ENCODE peak calls at places on chromosomes 16 and 17, in six cellular contexts. W, P, J, X, F and H are unnamed samples. For H3K4me1, the result is how much of the 10 kb centered on the place peaks cover.

GRCh38 chr16:21554795-21555585 is 44.4 kb upstream of the METTL9 start:
- DNase-seq in J (no peak), P (peak), F (peak), W (peak), X (peak), H (peak)

GRCh38 chr17:62761884-62762283 is 46.2 kb downstream of the MARCHF10 start:
- DNase-seq in P (no peak), F (no peak), J (no peak), W (peak), X (peak), H (no peak)

GRCh38 chr17:39700148-39700987 is 504 bp downstream of the ERBB2 start:
- DNase-seq in P (no peak), W (peak), J (no peak), F (peak), X (peak), H (no peak)

GRCh38 chr17:66542183-66542966 is 240.0 kb downstream of the PRKCA start:
- DNase-seq in F (no peak), W (no peak), P (no peak), X (no peak), J (no peak), H (no peak)

GRCh38 chr17:17824780-17825614 is 11.8 kb downstream of the SREBF1 start:
- DNase-seq in P (no peak), F (peak), X (peak), W (peak), J (peak), H (no peak)

GRCh38 chr17:9244066-9245052 is 223.0 kb downstream of the NTN1 start:
- DNase-seq in J (no peak), W (no peak), X (no peak), P (no peak), F (peak), H (no peak)

GRCh38 chr17:50114401-50114800 is 15.6 kb downstream of the SAMD14 start:
- DNase-seq in X (no peak), W (no peak), F (no peak), P (no peak), J (no peak), H (no peak)

GRCh38 chr16:88831838-88832237 is 20.1 kb upstream of the APRT start:
- DNase-seq in W (no peak), J (no peak), X (no peak), F (no peak), P (no peak), H (no peak)

GRCh38 chr16:29678691-29679267 is at the start of gene QPRT:
- DNase-seq in P (no peak), F (peak), J (no peak), W (peak), X (peak), H (no peak)

GRCh38 chr16:89289428-89290395 is 72.2 kb downstream of the ZNF778 start:
- DNase-seq in F (peak), X (peak), J (no peak), P (peak), W (peak), H (no peak)

GRCh38 chr17:50558091-50558490 is 2.4 kb upstream of the CACNA1G start:
- DNase-seq in J (no peak), W (no peak), X (no peak), F (no peak), P (no peak), H (no peak)

GRCh38 chr17:65987988-65988387 is 203.9 kb downstream of the CEP112 start:
- DNase-seq in J (no peak), X (peak), F (no peak), W (peak), P (peak), H (no peak)

GRCh38 chr17:45361451-45361850 is 44.6 kb upstream of the MAP3K14 start:
- DNase-seq in J (no peak), X (no peak), W (no peak), P (no peak), F (no peak), H (no peak)

GRCh38 chr16:27598921-27599565 is 49.1 kb downstream of the KATNIP start:
- DNase-seq in F (no peak), J (no peak), W (no peak), P (no peak), X (no peak), H (no peak)

GRCh38 chr16:87784812-87785211 is 19.0 kb upstream of the KLHDC4 start:
- DNase-seq in W (peak), J (no peak), X (peak), F (no peak), P (no peak), H (no peak)

GRCh38 chr17:83007504-83008475 is 71.6 kb upstream of the METRNL start:
- DNase-seq in F (peak), P (no peak), X (no peak), J (no peak), W (peak), H (no peak)

GRCh38 chr17:76243826-76244679 is 3.8 kb upstream of the RNF157 start:
- DNase-seq in F (no peak), J (no peak), X (no peak), P (no peak), W (no peak), H (no peak)

GRCh38 chr16:47617732-47618131 is 156.6 kb downstream of the PHKB start:
- DNase-seq in F (no peak), P (no peak), X (peak), J (no peak), W (peak), H (no peak)

DNA sequence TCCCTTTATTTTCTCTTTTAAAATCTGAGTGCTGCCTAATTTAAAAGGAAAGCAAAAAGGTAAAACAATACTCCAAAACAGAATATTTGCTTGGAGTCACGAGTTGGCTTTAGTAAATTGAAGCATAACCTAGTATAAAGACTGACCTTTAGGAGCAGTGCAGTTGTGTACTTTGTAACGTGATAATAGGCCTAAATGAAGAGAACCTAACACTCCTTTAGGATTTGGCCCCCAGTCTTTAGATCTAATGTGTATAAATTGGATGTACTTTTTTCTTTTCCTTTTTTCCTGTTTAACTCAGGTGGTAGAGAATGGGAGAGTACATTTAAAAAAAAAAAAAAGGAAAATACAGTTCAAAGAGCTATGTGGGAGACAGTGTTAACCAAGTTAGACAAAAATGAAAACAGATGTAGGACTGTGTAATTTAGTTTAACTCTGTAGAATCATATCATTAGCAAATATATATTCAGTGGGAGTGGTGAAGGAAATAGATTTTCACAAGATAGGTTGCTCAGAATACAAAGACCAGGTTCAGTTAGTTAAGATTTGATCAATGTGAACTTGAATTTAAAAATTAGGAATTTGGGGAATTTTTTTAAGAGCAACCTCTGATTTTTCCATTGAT is 16.8 kb downstream of the CPD start:
- DNase-seq in F (no peak), P (no peak), J (no peak), W (no peak), X (no peak), H (no peak)
- H3K4me3 ChIP-seq in F (no peak), P (no peak), J (no peak), W (no peak), X (no peak), H (no peak)

GRCh38 chr16:11329080-11329491 is 16.2 kb upstream of the RMI2 start:
- DNase-seq in P (no peak), X (peak), J (no peak), F (no peak), W (peak), H (no peak)
- H3K4me1 ChIP-seq in P (under half), X (under half), J (under half), F (under half), W (under half), H (under half)

GRCh38 chr17:77528516-77529327 is 388.0 kb downstream of the SEC14L1 start:
- DNase-seq in X (peak), J (no peak), W (peak), F (peak), P (no peak), H (no peak)
- H3K4me3 ChIP-seq in X (peak), J (peak), W (peak), F (peak), P (no peak), H (peak)

DNA sequence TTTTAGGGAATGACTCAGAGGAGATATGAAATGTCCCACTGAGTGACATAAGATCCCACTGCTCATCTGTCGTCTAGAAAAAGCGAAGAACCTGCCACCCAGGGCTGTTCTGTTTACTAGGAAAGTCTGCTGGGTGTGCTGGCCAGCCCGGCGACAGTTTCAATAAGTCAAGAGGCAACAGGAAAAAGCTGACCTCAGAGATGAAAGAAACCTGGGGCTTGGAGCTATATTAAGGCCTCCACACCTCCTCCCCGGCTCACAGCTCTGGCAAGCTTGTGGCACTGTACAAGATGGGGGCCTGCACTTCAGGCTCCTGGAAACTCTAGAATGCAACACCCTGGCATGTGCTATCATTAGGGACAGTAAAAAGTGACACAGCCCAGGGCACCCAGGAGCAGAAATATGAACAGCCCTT is 10.6 kb downstream of the ZFHX3 start:
- DNase-seq in W (no peak), X (peak), P (no peak), F (peak), J (no peak), H (no peak)
- H3K4me1 ChIP-seq in W (half or more), X (under half), P (under half), F (under half), J (half or more), H (half or more)

DNA sequence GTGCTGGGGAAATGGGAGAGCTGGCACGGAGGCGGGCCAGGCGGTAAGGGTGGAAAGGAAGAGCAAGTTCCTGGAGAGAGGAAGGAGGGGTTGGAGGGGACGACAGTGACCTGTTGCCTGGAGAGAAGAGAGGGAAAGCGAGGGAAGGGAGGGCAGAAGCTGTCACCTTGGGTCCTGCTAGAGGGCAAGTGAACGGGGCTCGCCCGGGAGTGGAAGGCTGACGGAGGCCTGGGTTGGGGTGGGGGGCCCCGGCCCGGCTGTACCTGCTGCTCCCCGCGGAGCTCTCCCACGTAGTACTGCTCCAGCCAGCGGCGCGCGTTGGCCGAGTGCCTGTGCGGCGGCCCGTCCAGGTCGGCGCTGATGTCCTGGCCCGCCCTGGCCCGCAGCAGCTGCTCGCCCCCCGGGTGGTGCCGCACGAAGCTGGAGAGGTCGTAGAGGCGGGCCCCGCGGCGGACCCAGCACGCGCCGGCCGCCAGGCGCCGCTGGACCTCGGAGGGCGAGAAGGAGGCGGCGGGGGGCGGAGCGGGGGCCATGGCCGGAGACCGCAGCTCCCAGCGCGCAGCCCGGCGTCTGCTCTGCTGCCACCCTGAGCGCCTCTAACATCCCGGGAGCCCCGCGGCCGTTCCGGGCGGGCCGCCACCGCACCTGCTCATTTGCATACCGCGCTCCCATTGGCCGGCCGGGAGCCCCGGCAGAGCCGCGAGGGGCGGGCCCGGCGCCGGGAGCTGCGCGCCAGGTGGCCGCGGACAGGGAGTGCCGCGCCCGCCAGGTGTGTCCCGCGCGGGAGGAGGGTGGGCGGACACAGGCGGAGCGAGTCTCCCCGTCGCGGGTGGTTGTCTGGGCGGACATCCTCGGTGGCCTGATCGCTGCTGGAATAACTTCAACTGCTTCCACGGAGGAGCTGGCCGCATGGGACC is at the start of gene FA2H:
- DNase-seq in X (peak), W (peak), J (no peak), P (peak), F (peak), H (no peak)
- H3K4me3 ChIP-seq in X (no peak), W (peak), J (peak), P (peak), F (peak), H (peak)

GRCh38 chr16:24977673-24978065 is 37.5 kb downstream of the ARHGAP17 start:
- DNase-seq in P (no peak), X (peak), W (no peak), J (no peak), F (no peak), H (no peak)
- H3K4me1 ChIP-seq in P (under half), X (under half), W (under half), J (under half), F (under half), H (under half)

GRCh38 chr17:48908853-48909394 is 717 bp downstream of the UBE2Z start:
- DNase-seq in W (peak), X (peak), F (peak), P (peak), J (peak), H (peak)

GRCh38 chr17:48910370-48910769 is 2.2 kb downstream of the UBE2Z start:
- DNase-seq in J (no peak), W (no peak), F (no peak), X (no peak), P (no peak), H (no peak)

GRCh38 chr17:48907713-48908046 is 527 bp upstream of the UBE2Z start:
- DNase-seq in J (no peak), W (no peak), P (no peak), X (peak), F (no peak), H (no peak)

GRCh38 chr17:48908047-48908843 is at the start of gene UBE2Z:
- DNase-seq in X (peak), W (peak), J (peak), P (peak), F (peak), H (peak)

DNA sequence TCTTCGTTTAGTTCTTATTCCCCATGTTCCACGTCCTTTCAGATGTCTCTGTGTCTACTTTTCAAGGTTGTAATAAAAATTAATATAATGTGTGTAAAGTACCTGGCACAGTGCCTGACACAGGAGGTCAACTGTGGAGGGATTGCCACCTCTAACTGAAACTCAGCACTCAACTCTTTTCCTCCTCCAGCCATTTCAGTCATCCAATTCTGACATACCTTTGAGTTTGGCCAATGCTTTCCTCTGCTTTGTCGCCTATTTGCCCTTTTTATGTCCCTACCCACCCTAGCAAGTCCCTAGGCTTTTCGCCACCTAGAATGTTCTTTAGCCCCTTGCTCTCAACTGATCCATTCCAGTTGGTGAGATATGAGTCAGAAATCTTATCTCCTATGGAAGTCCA is 1.6 kb downstream of the UBE2Z start:
- DNase-seq in F (no peak), W (no peak), J (no peak), P (no peak), X (no peak), H (no peak)
- H3K4me3 ChIP-seq in F (peak), W (peak), J (peak), P (no peak), X (peak), H (peak)